ENCODE peak calls at places on chromosome 6, in ten cellular contexts. J is Right ventricle myocardium superior; F is A172; D is HEK293T; Z is IMR-90; U is GM04504; H is GM03348; V is endothelial cell; G is activated CD8-positive, alpha-beta memory T cell treated with anti-CD3 and anti-CD28 coated beads for 24 hours; T is NCI-H1092 treated with DMSO at 0.1 percent for 48 hours. B is an unnamed sample.
A peak's percentile ranks its signal among the peaks of the same experiment; 100 is the strongest.

GRCh38 chr6:133259561-133259960 is 18.4 kb downstream of the EYA4 start:
- DNase-seq in J (no peak), F (no peak), D (no peak), Z (no peak), U (no peak), H (no peak), V (no peak), G (no peak), T (no peak), B (no peak)

GRCh38 chr6:65937982-65938381 is 231.0 kb upstream of the EYS start:
- DNase-seq in J (no peak), F (peak; percentile 25), D (no peak), Z (no peak), U (no peak), H (peak; percentile 10), V (no peak), G (no peak), T (no peak), B (peak; percentile 15)

GRCh38 chr6:56450882-56451739 is 191.6 kb downstream of the DST start:
- DNase-seq in J (peak; percentile 85), F (no peak), D (no peak), Z (peak; percentile 69), U (no peak), H (no peak), V (no peak), G (no peak), T (no peak), B (no peak)

GRCh38 chr6:83708970-83709747 is at the start of gene SNAP91:
- DNase-seq in J (no peak), F (no peak), D (peak; percentile 74), Z (no peak), U (no peak), H (peak; percentile 6), V (peak; percentile 56), G (no peak), T (peak; percentile 81), B (no peak)

GRCh38 chr6:26362093-26362835 is 2.7 kb upstream of the BTN3A2 start:
- DNase-seq in J (no peak), F (no peak), D (no peak), Z (no peak), U (no peak), H (no peak), V (no peak), G (no peak), T (no peak), B (no peak)

GRCh38 chr6:117503211-117503610 is 20.7 kb downstream of the DCBLD1 start:
- DNase-seq in J (no peak), F (no peak), D (no peak), Z (no peak), U (no peak), H (no peak), V (no peak), G (no peak), T (no peak), B (no peak)

GRCh38 chr6:112054520-112055160 is 736 bp downstream of the CCN6 start:
- DNase-seq in J (no peak), F (no peak), D (no peak), Z (peak; percentile 31), U (no peak), H (peak; percentile 16), V (no peak), G (no peak), T (no peak), B (no peak)

GRCh38 chr6:135493218-135493961 is 4.2 kb downstream of the AHI1 start:
- DNase-seq in J (no peak), F (no peak), D (no peak), Z (peak; percentile 35), U (no peak), H (no peak), V (no peak), G (no peak), T (no peak), B (no peak)

GRCh38 chr6:2196079-2196679 is 49.2 kb downstream of the GMDS start:
- DNase-seq in J (no peak), F (peak; percentile 66), D (peak; percentile 42), Z (peak; percentile 61), U (peak; percentile 19), H (peak; percentile 54), V (peak; percentile 42), G (no peak), T (peak; percentile 16), B (peak; percentile 80)

GRCh38 chr6:20589266-20589665 is 55.0 kb downstream of the CDKAL1 start:
- DNase-seq in J (no peak), F (no peak), D (no peak), Z (no peak), U (peak; percentile 3), H (peak; percentile 16), V (no peak), G (no peak), T (no peak), B (no peak)

GRCh38 chr6:158068893-158069799 is 87.5 kb downstream of the SYNJ2 start:
- DNase-seq in J (no peak), F (peak; percentile 95), D (no peak), Z (peak; percentile 58), U (no peak), H (peak; percentile 72), V (no peak), G (no peak), T (no peak), B (no peak)

GRCh38 chr6:81838724-81839425 is 86.4 kb upstream of the TENT5A start:
- DNase-seq in J (no peak), F (no peak), D (no peak), Z (no peak), U (no peak), H (no peak), V (no peak), G (no peak), T (no peak), B (no peak)

GRCh38 chr6:36546664-36546957 is 668 bp downstream of the STK38 start:
- DNase-seq in J (no peak), F (no peak), D (no peak), Z (no peak), U (no peak), H (no peak), V (no peak), G (no peak), T (peak; percentile 39), B (no peak)

GRCh38 chr6:38055210-38055609 is 235.7 kb downstream of the ZFAND3 start:
- DNase-seq in J (no peak), F (no peak), D (no peak), Z (no peak), U (no peak), H (no peak), V (no peak), G (no peak), T (no peak), B (no peak)

GRCh38 chr6:163099621-163100171 is 314.8 kb upstream of the QKI start:
- DNase-seq in J (no peak), F (no peak), D (no peak), Z (no peak), U (no peak), H (no peak), V (no peak), G (no peak), T (no peak), B (no peak)

GRCh38 chr6:151008425-151008824 is 142.9 kb downstream of the MTHFD1L start:
- DNase-seq in J (no peak), F (no peak), D (no peak), Z (no peak), U (no peak), H (no peak), V (no peak), G (no peak), T (no peak), B (no peak)

GRCh38 chr6:118746100-118746874 is 94.9 kb upstream of the CEP85L start:
- DNase-seq in J (peak; percentile 46), F (no peak), D (no peak), Z (no peak), U (no peak), H (no peak), V (no peak), G (no peak), T (no peak), B (no peak)

GRCh38 chr6:137188855-137189254 is 15.4 kb upstream of the IL22RA2 start:
- DNase-seq in J (no peak), F (peak; percentile 26), D (no peak), Z (no peak), U (no peak), H (no peak), V (no peak), G (no peak), T (no peak), B (peak; percentile 41)

GRCh38 chr6:15524736-15525401 is 138.0 kb downstream of the DTNBP1 start:
- DNase-seq in J (no peak), F (no peak), D (no peak), Z (no peak), U (no peak), H (no peak), V (no peak), G (peak; percentile 40), T (no peak), B (no peak)

GRCh38 chr6:122289721-122290501 is 109.5 kb upstream of the HSF2 start:
- DNase-seq in J (no peak), F (no peak), D (peak; percentile 37), Z (peak; percentile 7), U (no peak), H (peak; percentile 6), V (peak; percentile 4), G (no peak), T (peak; percentile 24), B (peak; percentile 34)

GRCh38 chr6:167647333-167647732 is 179.4 kb upstream of the AFDN start:
- DNase-seq in J (no peak), F (peak; percentile 18), D (no peak), Z (no peak), U (no peak), H (no peak), V (no peak), G (no peak), T (no peak), B (peak; percentile 22)

GRCh38 chr6:133899556-133899955 is 10.6 kb downstream of the TCF21 start:
- DNase-seq in J (no peak), F (no peak), D (no peak), Z (peak; percentile 55), U (no peak), H (no peak), V (no peak), G (no peak), T (no peak), B (no peak)

GRCh38 chr6:15713325-15713724 is 50.5 kb upstream of the DTNBP1 start:
- DNase-seq in J (no peak), F (no peak), D (no peak), Z (no peak), U (no peak), H (no peak), V (no peak), G (no peak), T (no peak), B (no peak)

GRCh38 chr6:34154668-34155447 is 9.0 kb upstream of the GRM4 start:
- DNase-seq in J (peak; percentile 69), F (peak; percentile 14), D (peak; percentile 87), Z (peak; percentile 26), U (peak; percentile 8), H (peak; percentile 94), V (peak; percentile 89), G (peak; percentile 91), T (peak; percentile 7), B (peak; percentile 45)

B was measured in RKO.